ENCODE peak calls at places on chromosomes 3 and 15, in ten cellular contexts. V, X, K, Y, T, H, C, M, D and F are unnamed samples.
A peak's percentile ranks its signal among the peaks of the same experiment; 100 is the strongest.

GRCh38 chr3:174821477-174821876 is 37.7 kb upstream of the NAALADL2 start:
- DNase-seq in D (no peak), H (no peak), C (no peak), K (no peak), V (no peak), Y (no peak), X (peak; percentile 71), T (no peak), M (no peak), F (no peak)

GRCh38 chr3:160565442-160566403 is at the start of gene KPNA4:
- DNase-seq in V (peak; percentile 90), X (peak; percentile 98), Y (peak; percentile 98), T (peak; percentile 88), M (peak; percentile 97), C (peak; percentile 84), D (peak; percentile 98), H (peak; percentile 98), K (peak; percentile 97), F (peak; percentile 95)

GRCh38 chr3:55147856-55148720 is 220.2 kb upstream of the LRTM1 start:
- DNase-seq in K (no peak), T (no peak), D (no peak), M (no peak), X (peak; percentile 80), C (no peak), V (no peak), Y (no peak), H (no peak), F (no peak)

GRCh38 chr3:12350151-12350813 is 61.4 kb downstream of the PPARG start:
- DNase-seq in H (no peak), K (peak; percentile 94), X (peak; percentile 89), T (no peak), V (no peak), M (no peak), C (no peak), D (no peak), Y (peak; percentile 38), F (no peak)

GRCh38 chr3:157247391-157247790 is 87.4 kb upstream of the CCNL1 start:
- DNase-seq in H (no peak), K (peak; percentile 2), C (no peak), T (no peak), M (no peak), Y (no peak), X (peak; percentile 38), D (no peak), V (no peak), F (no peak)

GRCh38 chr3:36959821-36960220 is 15.0 kb upstream of the TRANK1 start:
- DNase-seq in Y (no peak), C (no peak), H (no peak), T (no peak), K (no peak), X (no peak), V (no peak), M (peak; percentile 19), D (no peak), F (no peak)

GRCh38 chr3:125207949-125208568 is 4.5 kb downstream of the SLC12A8 start:
- DNase-seq in V (no peak), T (no peak), D (no peak), C (no peak), X (no peak), M (no peak), K (no peak), H (no peak), Y (no peak), F (no peak)

GRCh38 chr3:172173316-172174271 is 134.2 kb downstream of the FNDC3B start:
- DNase-seq in H (no peak), K (no peak), Y (no peak), X (no peak), M (no peak), V (no peak), D (no peak), T (no peak), C (no peak), F (no peak)

GRCh38 chr3:196096382-196096953 is 14.6 kb upstream of the TFRC start:
- DNase-seq in V (no peak), H (no peak), M (no peak), K (peak; percentile 90), D (no peak), Y (peak; percentile 57), C (no peak), T (peak; percentile 87), X (no peak), F (peak; percentile 18)

GRCh38 chr15:34038404-34039179 is 412 bp downstream of the AVEN start:
- DNase-seq in X (peak; percentile 73), Y (peak; percentile 81), K (peak; percentile 88), H (peak; percentile 69), T (no peak), M (peak; percentile 57), D (peak; percentile 69), C (peak; percentile 6), V (no peak), F (peak; percentile 71)

GRCh38 chr3:192449036-192449435 is 278.3 kb downstream of the FGF12 start:
- DNase-seq in H (no peak), V (no peak), X (peak; percentile 10), M (no peak), K (peak; percentile 9), T (no peak), C (no peak), D (no peak), Y (no peak), F (no peak)
- TF ChIP-seq CTCF in H (no peak), V (peak; percentile 17), X (peak; percentile 38), M (peak; percentile 54), K (peak; percentile 22), T (peak; percentile 38), C (no peak), D (peak; percentile 15), Y (no peak), F (no peak)

DNA sequence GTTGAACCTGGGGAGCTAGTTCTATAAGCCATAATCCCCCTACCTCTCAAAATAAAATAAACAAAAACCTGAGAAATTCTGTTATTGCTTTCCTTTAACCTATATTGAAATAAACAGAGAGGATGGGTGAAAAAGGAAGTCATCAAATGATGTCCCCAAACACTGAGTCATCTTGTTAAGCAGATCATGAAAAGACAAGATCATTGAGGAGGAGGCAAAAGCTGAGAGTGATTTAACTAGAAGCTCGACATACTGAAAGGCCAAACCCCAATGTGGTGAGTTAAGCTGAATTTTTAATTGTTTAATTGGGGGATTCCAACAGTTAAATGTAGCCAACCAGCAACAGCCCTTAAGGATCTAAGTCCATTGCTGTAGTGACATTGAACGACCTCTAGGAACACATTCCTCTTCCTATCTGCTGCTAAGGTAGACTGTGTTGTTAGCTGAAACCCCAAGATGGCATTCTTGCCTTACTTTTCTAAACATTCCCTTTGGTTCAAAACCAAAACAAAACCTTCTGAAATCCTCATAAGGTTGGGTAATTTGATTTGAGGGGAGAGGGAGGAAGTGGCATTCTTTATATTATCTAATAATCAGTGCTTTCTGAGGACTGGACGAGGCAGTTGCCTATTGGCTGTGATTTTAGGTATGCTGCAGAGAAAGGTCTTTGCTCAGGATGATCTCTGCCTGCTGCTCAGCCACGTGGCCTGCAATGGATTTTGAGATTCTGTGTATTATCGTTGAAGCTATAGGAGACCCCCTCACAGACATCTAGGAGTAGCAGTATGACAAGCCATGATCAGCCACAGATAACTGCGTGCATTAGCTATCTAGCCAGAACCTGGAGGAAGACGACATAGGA is 62.7 kb upstream of the BNIP2 start:
- DNase-seq in X (peak; percentile 20), T (no peak), C (no peak), D (peak; percentile 33), Y (no peak), K (peak; percentile 17), V (no peak), M (no peak), H (no peak), F (no peak)
- TF ChIP-seq CTCF in X (peak; percentile 6), T (peak; percentile 51), C (peak; percentile 23), D (peak; percentile 24), Y (no peak), K (peak; percentile 2), V (peak; percentile 13), M (peak; percentile 28), H (peak; percentile 44), F (no peak)

GRCh38 chr15:84108725-84109124 is 126.8 kb upstream of the GOLGA6L4 start:
- DNase-seq in V (no peak), K (no peak), X (peak; percentile 68), D (peak; percentile 5), Y (no peak), M (peak; percentile 2), C (no peak), T (no peak), H (no peak), F (no peak)
- TF ChIP-seq CTCF in V (peak; percentile 12), K (no peak), X (peak; percentile 49), D (peak; percentile 57), Y (no peak), M (peak; percentile 44), C (peak; percentile 14), T (no peak), H (peak; percentile 35), F (no peak)

DNA sequence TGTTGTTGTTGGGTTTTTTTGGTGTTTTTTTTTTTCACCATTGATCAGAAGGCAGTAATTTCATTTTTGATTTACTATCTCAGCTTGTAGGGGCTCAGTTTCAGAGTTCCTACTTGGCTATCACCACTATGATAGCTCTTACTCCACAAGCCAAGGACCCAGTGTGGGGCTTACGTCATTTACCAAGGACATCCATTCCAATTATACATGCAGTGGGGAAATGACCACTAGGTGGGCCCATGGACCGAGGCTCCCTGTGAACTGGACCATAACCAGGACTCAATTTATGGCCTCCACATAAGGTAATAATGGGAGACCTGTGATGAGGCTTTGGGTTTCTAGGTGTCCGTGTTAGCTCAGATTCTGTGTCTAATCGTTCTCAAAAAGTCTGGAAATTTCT is 67.5 kb upstream of the CACNA1D start:
- DNase-seq in D (no peak), C (no peak), K (no peak), Y (no peak), H (peak; percentile 8), X (no peak), T (no peak), V (no peak), M (no peak), F (no peak)
- TF ChIP-seq CTCF in D (no peak), C (no peak), K (no peak), Y (no peak), H (peak; percentile 16), X (peak; percentile 17), T (no peak), V (no peak), M (peak; percentile 24), F (no peak)

DNA sequence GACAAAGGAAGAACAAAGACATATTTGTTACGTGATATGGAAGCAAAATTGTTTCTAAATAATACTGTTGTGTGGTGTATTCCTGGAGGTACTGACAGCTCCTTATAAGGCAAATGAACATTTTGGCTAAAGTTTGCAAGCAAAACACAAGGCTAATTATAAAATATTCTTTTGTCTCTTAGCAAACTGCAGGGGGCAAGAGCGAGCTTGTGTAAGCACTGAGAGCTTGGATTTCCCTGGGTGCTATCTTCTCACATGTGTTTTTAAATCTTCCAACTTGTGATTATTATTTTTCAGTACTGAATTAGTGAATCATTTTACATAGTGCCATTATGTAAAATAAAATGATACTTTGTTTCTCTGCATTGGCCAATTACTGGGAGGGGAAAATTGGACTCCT is 611.4 kb downstream of the AGBL1 start:
- DNase-seq in H (no peak), V (no peak), K (peak; percentile 34), T (no peak), C (no peak), Y (no peak), M (no peak), D (no peak), X (peak; percentile 0), F (no peak)
- TF ChIP-seq CTCF in H (no peak), V (no peak), K (no peak), T (no peak), C (no peak), Y (no peak), M (no peak), D (no peak), X (no peak), F (no peak)